ENCODE peak calls at places on chromosomes 5 and 9, in seven cellular contexts. V is transverse colon, Z is uterus, U is fibroblast of pulmonary artery, Y is heart left ventricle, M is neural crest cell, P is A549. G is an unnamed sample.
A peak's percentile ranks its signal among the peaks of the same experiment; 100 is the strongest.

GRCh38 chr5:141513021-141513626 is 24.2 kb downstream of the PCDHGC5 start:
- DNase-seq in V (no peak), Z (no peak), U (peak; percentile 51), Y (peak; percentile 66), M (peak; percentile 60), P (no peak), G (no peak)

GRCh38 chr9:83313771-83314170 is 224.4 kb downstream of the FRMD3 start:
- DNase-seq in V (no peak), Z (no peak), U (no peak), Y (no peak), M (no peak), P (no peak), G (no peak)

GRCh38 chr5:172283862-172284274 is 304 bp upstream of the UBTD2 start:
- DNase-seq in V (peak; percentile 87), Z (peak; percentile 86), U (peak; percentile 83), Y (peak; percentile 94), M (peak; percentile 78), P (peak; percentile 81), G (no peak)

GRCh38 chr5:3601929-3602712 is 6.5 kb downstream of the IRX1 start:
- DNase-seq in V (no peak), Z (no peak), U (no peak), Y (peak; percentile 37), M (no peak), P (no peak), G (no peak)

GRCh38 chr5:114055318-114055788 is 306.5 kb upstream of the KCNN2 start:
- DNase-seq in V (peak; percentile 17), Z (peak; percentile 45), U (peak; percentile 21), Y (peak; percentile 70), M (peak; percentile 63), P (peak; percentile 1), G (no peak)

GRCh38 chr9:4207881-4208615 is 91.8 kb downstream of the GLIS3 start:
- DNase-seq in V (no peak), Z (no peak), U (peak; percentile 72), Y (no peak), M (no peak), P (no peak), G (no peak)

GRCh38 chr5:31407921-31408714 is 123.8 kb downstream of the DROSHA start:
- DNase-seq in V (no peak), Z (no peak), U (no peak), Y (no peak), M (no peak), P (no peak), G (no peak)

GRCh38 chr9:110753734-110754231 is 85.2 kb downstream of the MUSK start:
- DNase-seq in V (no peak), Z (no peak), U (peak; percentile 86), Y (no peak), M (no peak), P (no peak), G (no peak)

GRCh38 chr5:100600289-100600994 is 65.3 kb downstream of the FAM174A start:
- DNase-seq in V (no peak), Z (no peak), U (no peak), Y (no peak), M (no peak), P (no peak), G (no peak)

GRCh38 chr5:176415240-176416122 is 858 bp downstream of the CLTB start:
- DNase-seq in V (peak; percentile 45), Z (peak; percentile 47), U (peak; percentile 49), Y (no peak), M (peak; percentile 22), P (peak; percentile 53), G (no peak)

GRCh38 chr9:87599901-87600610 is 102.4 kb downstream of the DAPK1 start:
- DNase-seq in V (no peak), Z (peak; percentile 35), U (peak; percentile 94), Y (no peak), M (no peak), P (peak; percentile 67), G (no peak)

GRCh38 chr9:135648494-135649410 is 9.4 kb upstream of the GLT6D1 start:
- DNase-seq in V (no peak), Z (no peak), U (no peak), Y (no peak), M (no peak), P (no peak), G (no peak)

GRCh38 chr9:132863096-132863495 is 15.0 kb downstream of the AK8 start:
- DNase-seq in V (no peak), Z (no peak), U (no peak), Y (no peak), M (no peak), P (no peak), G (no peak)

GRCh38 chr9:136242908-136243525 is 2.6 kb downstream of the QSOX2 start:
- DNase-seq in V (no peak), Z (no peak), U (peak; percentile 8), Y (no peak), M (no peak), P (peak; percentile 25), G (no peak)

GRCh38 chr5:177099422-177100093 is 12.8 kb downstream of the FGFR4 start:
- DNase-seq in V (peak; percentile 41), Z (no peak), U (no peak), Y (no peak), M (no peak), P (no peak), G (no peak)

GRCh38 chr9:117809751-117810150 is 105.5 kb downstream of the TLR4 start:
- DNase-seq in V (no peak), Z (no peak), U (no peak), Y (no peak), M (no peak), P (no peak), G (no peak)

GRCh38 chr9:114372971-114373591 is 14.7 kb downstream of the AKNA start:
- DNase-seq in V (peak; percentile 83), Z (no peak), U (no peak), Y (peak; percentile 84), M (no peak), P (no peak), G (no peak)

DNA sequence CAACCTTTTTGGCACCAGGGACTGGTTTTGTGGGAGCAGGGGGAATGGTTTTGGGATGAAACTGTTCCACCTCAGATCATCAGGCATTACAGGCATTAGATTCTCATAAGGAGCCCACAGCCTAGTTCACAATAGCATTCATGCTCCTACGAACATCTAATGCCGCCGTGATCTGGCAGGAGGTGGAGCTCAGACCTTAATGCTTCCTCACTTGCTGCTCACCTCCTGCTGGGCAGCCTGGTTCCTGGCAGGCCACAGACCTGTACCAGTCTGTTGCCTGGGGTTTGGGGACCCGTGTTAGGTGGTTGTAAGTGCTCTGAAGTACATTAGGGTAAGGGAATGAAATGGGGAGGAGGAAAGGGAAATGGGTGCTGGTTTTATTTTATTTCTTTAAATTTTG is 9.7 kb upstream of the CTNNA1 start:
- DNase-seq in V (no peak), Z (no peak), U (no peak), Y (no peak), M (no peak), P (no peak), G (no peak)
- TF ChIP-seq CTCF in V (no peak), Z (no peak), U (no peak), Y (no peak), M (no peak), P (no peak), G (no peak)

GRCh38 chr5:24389968-24390367 is 254.8 kb downstream of the CDH10 start:
- DNase-seq in V (no peak), Z (no peak), U (no peak), Y (no peak), M (no peak), P (no peak), G (no peak)

GRCh38 chr5:24388448-24388847 is 256.3 kb downstream of the CDH10 start:
- DNase-seq in V (no peak), Z (no peak), U (no peak), Y (no peak), M (no peak), P (no peak), G (no peak)

GRCh38 chr5:24385070-24385469 is 259.7 kb downstream of the CDH10 start:
- DNase-seq in V (no peak), Z (no peak), U (no peak), Y (no peak), M (no peak), P (no peak), G (no peak)

GRCh38 chr5:24381861-24382460 is 262.8 kb downstream of the CDH10 start:
- DNase-seq in V (no peak), Z (no peak), U (no peak), Y (no peak), M (no peak), P (peak; percentile 15), G (no peak)

GRCh38 chr5:24385617-24386016 is 259.2 kb downstream of the CDH10 start:
- DNase-seq in V (no peak), Z (no peak), U (no peak), Y (no peak), M (no peak), P (no peak), G (no peak)
- TF ChIP-seq CTCF in V (no peak), Z (no peak), U (no peak), Y (no peak), M (no peak), P (no peak), G (no peak)

GRCh38 chr9:37179576-37179975 is 59.2 kb downstream of the ZCCHC7 start:
- DNase-seq in V (no peak), Z (no peak), U (no peak), Y (no peak), M (no peak), P (no peak), G (no peak)

GRCh38 chr9:37180138-37180537 is 59.8 kb downstream of the ZCCHC7 start:
- DNase-seq in V (no peak), Z (no peak), U (no peak), Y (no peak), M (no peak), P (no peak), G (no peak)

GRCh38 chr9:37172511-37172910 is 52.1 kb downstream of the ZCCHC7 start:
- DNase-seq in V (no peak), Z (no peak), U (no peak), Y (no peak), M (no peak), P (no peak), G (no peak)

GRCh38 chr9:37178742-37179141 is 58.4 kb downstream of the ZCCHC7 start:
- DNase-seq in V (no peak), Z (no peak), U (no peak), Y (no peak), M (no peak), P (no peak), G (no peak)

GRCh38 chr9:37174247-37174646 is 53.9 kb downstream of the ZCCHC7 start:
- DNase-seq in V (no peak), Z (no peak), U (peak; percentile 74), Y (no peak), M (no peak), P (no peak), G (no peak)
- TF ChIP-seq CTCF in V (no peak), Z (no peak), U (no peak), Y (no peak), M (no peak), P (no peak), G (no peak)

DNA sequence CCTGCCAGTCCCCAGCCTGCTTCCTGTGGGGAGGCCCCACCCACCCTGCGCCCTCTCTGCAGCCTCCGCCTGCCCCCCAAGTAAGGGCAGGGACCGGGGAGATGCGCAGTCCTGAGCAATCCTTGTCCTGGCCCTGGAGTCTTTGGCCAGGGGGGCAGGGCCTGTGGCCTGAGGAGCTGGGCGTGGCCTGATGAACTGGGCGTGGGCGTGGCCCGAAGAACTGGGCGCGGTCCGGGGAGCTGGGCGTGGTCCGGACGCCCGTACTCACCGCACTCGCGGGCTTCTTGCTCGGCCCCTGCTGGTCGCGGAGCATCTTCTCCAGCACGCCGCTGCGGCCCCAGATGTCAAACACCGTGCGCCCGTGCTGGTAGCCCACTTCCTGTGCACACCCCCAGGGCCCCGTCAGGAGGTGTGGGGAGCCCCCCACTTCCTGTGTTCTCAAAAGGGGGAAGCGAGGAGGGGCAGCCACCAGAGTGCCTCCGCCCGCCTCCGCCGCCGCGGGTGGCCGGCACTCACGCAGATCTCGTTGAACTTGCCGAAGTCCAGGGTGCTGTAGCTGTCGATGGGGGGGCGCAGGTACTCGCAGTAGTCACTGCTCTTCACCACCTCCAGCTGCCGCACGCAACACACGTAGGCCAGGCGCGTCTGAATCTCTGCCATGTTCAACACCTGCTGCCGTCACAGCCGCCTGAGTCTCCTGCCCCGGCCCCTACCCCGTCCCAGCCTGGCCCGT is 2.7 kb upstream of the NSMF start:
- DNase-seq in V (peak; percentile 76), Z (peak; percentile 43), U (peak; percentile 35), Y (peak; percentile 85), M (peak; percentile 71), P (peak; percentile 81), G (no peak)
- TF ChIP-seq CTCF in V (no peak), Z (no peak), U (no peak), Y (no peak), M (peak; percentile 28), P (no peak), G (no peak)

G was measured in AG09319.